ENCODE peak calls at places on chromosomes 2 and 18, in ten cellular contexts. F, W, Y, G, J, Q, C, R, H and X are unnamed samples.

GRCh38 chr2:187702157-187702556 is 147.9 kb upstream of the TFPI start:
- DNase-seq in Q (no peak), Y (no peak), W (no peak), J (no peak), H (no peak), F (no peak), G (no peak), R (no peak), C (no peak), X (no peak)

GRCh38 chr2:111119847-111120252 is 864 bp upstream of the BCL2L11 start:
- DNase-seq in W (no peak), F (no peak), Y (no peak), C (no peak), R (no peak), Q (no peak), H (peak; percentile 59), J (no peak), G (peak; percentile 23), X (no peak)

GRCh38 chr18:57439617-57439975 is 4.4 kb downstream of the ONECUT2 start:
- DNase-seq in R (no peak), J (no peak), Y (no peak), C (no peak), W (no peak), Q (no peak), F (no peak), H (no peak), G (no peak), X (no peak)

GRCh38 chr2:44793322-44793870 is 148.1 kb upstream of the SIX3 start:
- DNase-seq in R (no peak), C (peak; percentile 52), F (peak; percentile 6), W (peak; percentile 45), J (no peak), H (no peak), Y (peak; percentile 8), G (peak; percentile 60), Q (no peak), X (peak; percentile 49)

GRCh38 chr2:71930073-71930681 is 217.5 kb downstream of the CYP26B1 start:
- DNase-seq in H (no peak), R (peak; percentile 24), C (no peak), Q (no peak), G (peak; percentile 70), F (no peak), J (peak; percentile 27), Y (peak; percentile 70), W (no peak), X (no peak)

GRCh38 chr2:15748736-15749323 is 157.2 kb downstream of the DDX1 start:
- DNase-seq in R (no peak), H (no peak), Y (no peak), F (peak; percentile 17), W (peak; percentile 65), Q (no peak), G (peak; percentile 54), J (no peak), C (no peak), X (no peak)

GRCh38 chr2:109318150-109318948 is 189.3 kb downstream of the SH3RF3 start:
- DNase-seq in Y (peak; percentile 85), C (no peak), Q (peak; percentile 90), G (peak; percentile 69), J (peak; percentile 70), W (no peak), F (no peak), R (peak; percentile 28), H (no peak), X (no peak)

GRCh38 chr18:34892379-34892778 is 148.8 kb upstream of the MAPRE2 start:
- DNase-seq in C (no peak), W (no peak), H (no peak), Q (no peak), Y (no peak), R (no peak), J (no peak), F (no peak), G (no peak), X (no peak)

GRCh38 chr2:74991977-74992376 is 33.5 kb downstream of the POLE4 start:
- DNase-seq in C (no peak), W (no peak), Y (peak; percentile 82), H (no peak), Q (no peak), R (no peak), G (peak; percentile 68), J (no peak), F (no peak), X (peak; percentile 13)

GRCh38 chr2:46174559-46175170 is 122.5 kb upstream of the EPAS1 start:
- DNase-seq in R (no peak), W (no peak), J (no peak), F (no peak), H (no peak), Y (no peak), C (no peak), G (no peak), Q (no peak), X (no peak)

GRCh38 chr18:77993188-77993981 is 743.7 kb downstream of the GALR1 start:
- DNase-seq in Q (no peak), J (no peak), Y (no peak), G (no peak), C (no peak), H (no peak), W (no peak), F (peak; percentile 91), R (no peak), X (no peak)

GRCh38 chr2:175030380-175031271 is 25.4 kb upstream of the CHN1 start:
- DNase-seq in F (peak; percentile 49), J (no peak), C (peak; percentile 52), R (no peak), W (peak; percentile 63), Q (no peak), H (no peak), Y (peak; percentile 45), G (peak; percentile 78), X (peak; percentile 65)

GRCh38 chr2:36322108-36322507 is 33.5 kb upstream of the CRIM1 start:
- DNase-seq in R (no peak), C (peak; percentile 70), Q (no peak), W (peak; percentile 43), Y (peak; percentile 47), J (no peak), G (peak; percentile 61), F (peak; percentile 46), H (no peak), X (peak; percentile 41)

GRCh38 chr18:13284330-13285027 is 65.9 kb downstream of the LDLRAD4 start:
- DNase-seq in J (no peak), W (no peak), Y (no peak), G (no peak), R (no peak), Q (no peak), F (no peak), H (no peak), C (no peak), X (no peak)

GRCh38 chr2:10281891-10282290 is 20.8 kb upstream of the HPCAL1 start:
- DNase-seq in Q (no peak), Y (no peak), W (no peak), F (no peak), C (no peak), H (no peak), R (no peak), G (no peak), J (no peak), X (no peak)